ENCODE peak calls at places on chromosomes 12 and 14, in four cellular contexts. P is IMR-90, R is K562, O is GM12878. G is an unnamed sample. For H3K4me1, the result is how much of the 10 kb centered on the place peaks cover.

GRCh38 chr14:29222671-29223268 is 456.2 kb downstream of the FOXG1 start:
- DNase-seq in P (peak), O (no peak), R (peak), G (peak)

GRCh38 chr12:13404631-13405473 is 208.3 kb downstream of the EMP1 start:
- DNase-seq in O (no peak), P (no peak), R (no peak), G (no peak)

GRCh38 chr12:43332977-43333649 is 218.9 kb downstream of the ADAMTS20 start:
- DNase-seq in P (peak), R (no peak), O (no peak), G (peak)

GRCh38 chr12:94260717-94261116 is 112.3 kb downstream of the PLXNC1 start:
- DNase-seq in P (no peak), O (no peak), R (no peak), G (no peak)

GRCh38 chr12:128367961-128368360 is 101.0 kb downstream of the TMEM132C start:
- DNase-seq in O (no peak), R (no peak), P (no peak), G (no peak)

GRCh38 chr14:75531660-75532317 is 9.5 kb downstream of the BATF start:
- DNase-seq in R (no peak), O (no peak), P (no peak), G (no peak)

GRCh38 chr14:68612049-68612448 is 180.8 kb downstream of the ZFP36L1 start:
- DNase-seq in P (peak), R (no peak), O (no peak), G (no peak)

GRCh38 chr12:32615441-32615840 is 63.7 kb upstream of the DNM1L start:
- DNase-seq in R (no peak), O (no peak), P (no peak), G (no peak)

GRCh38 chr12:89856431-89856830 is 147.8 kb upstream of the ATP2B1 start:
- DNase-seq in O (peak), P (peak), R (peak), G (peak)

GRCh38 chr14:67735361-67735921 is 33.8 kb downstream of the RDH12 start:
- DNase-seq in P (no peak), O (no peak), R (no peak), G (peak)

GRCh38 chr14:71985538-71986234 is 53.5 kb downstream of the RGS6 start:
- DNase-seq in P (no peak), R (no peak), O (no peak), G (no peak)
- TF ChIP-seq FOS in P (no peak), R (no peak), O (no peak), G (no peak)

DNA sequence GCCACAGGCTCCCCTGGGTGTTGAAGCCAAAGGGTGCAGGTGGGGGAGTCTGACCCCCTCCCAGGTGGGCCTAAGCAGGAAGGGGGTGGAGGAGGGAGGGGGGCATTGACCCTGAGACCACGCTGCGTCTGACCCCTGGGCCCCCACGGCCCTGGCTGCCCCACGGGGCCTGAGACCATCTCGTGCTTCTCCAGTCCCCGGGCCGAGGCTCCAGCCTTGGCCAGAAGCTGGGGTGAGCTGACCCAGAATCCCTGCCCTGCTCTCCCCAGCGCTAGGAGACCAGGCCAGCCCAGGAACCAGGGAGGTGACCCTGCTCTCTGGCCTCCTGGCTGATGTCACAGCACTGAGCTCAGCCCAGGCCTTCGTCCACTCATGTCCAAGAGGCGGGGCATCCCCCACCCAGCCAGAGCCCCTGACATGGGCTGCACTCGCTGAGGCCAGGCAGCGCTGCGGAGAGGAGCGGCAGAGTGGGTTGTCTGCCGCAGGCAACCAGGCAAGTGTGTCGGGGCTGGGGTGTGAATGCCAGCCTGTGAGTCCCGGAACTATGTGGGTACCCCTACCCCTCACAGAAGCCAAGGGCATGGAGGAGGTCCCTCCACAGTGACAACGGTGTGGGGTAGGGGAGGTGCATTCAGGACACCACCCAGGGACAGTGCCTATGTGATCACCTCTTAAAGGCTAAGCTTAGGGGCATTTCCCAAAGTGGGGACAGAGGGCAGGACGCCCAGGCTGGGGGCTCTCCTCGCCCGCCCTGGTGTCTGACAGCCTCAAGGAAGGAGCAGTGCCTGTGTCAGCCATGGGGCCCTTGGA is 6.3 kb downstream of the TRMT61A start:
- DNase-seq in O (no peak), R (no peak), P (no peak), G (no peak)
- H3K4me1 ChIP-seq in O (under half), R (under half), P (under half), G (under half)

DNA sequence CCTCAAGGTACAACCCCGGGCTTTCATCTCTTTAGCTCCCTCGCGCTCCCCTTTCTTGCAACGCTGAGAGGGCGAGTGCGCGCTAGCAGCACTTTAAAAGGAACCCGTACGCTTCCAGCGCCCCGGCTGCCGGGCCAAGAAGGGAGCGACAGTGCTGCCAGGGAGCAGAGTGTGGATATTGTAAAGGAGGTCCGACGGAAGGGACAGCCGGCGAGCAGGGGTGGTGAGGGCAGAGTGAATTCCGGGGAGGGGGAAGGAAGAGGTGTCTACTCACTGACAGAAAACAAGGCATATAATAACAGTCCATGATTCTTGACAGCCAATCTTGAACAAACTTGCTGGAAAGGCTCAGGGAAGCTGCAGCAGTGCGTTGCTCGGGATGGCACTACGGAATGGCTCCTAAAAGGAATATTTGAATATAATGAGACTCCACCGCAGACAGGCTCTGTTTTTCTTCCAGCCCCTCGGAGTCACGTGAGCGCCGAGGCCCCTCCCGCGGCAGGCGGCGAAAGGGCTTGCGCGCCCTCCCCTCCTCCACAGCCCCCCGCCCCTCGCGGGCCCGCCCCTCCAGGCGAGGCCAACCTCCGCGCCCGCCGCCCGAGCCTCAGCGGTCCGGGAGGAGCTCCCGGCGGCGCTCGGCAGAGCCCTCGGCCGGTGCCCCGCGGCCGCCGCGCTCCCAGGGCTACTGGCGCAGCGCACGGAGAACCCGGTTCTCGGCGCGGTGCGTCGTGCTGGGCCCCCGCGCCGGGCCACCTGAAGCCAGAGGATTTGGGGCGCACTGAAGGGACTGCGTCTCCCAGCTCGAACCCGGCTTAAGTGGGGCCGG is 3.4 kb downstream of the BMP4 start:
- DNase-seq in P (peak), O (no peak), R (peak), G (peak)
- TF ChIP-seq POLR2A in P (no peak), O (peak), R (no peak), G (peak)

GRCh38 chr14:89615421-89615820 is 198.4 kb upstream of the FOXN3 start:
- DNase-seq in R (no peak), O (no peak), P (no peak), G (peak)

GRCh38 chr14:89617142-89617460 is 200.1 kb upstream of the FOXN3 start:
- DNase-seq in O (no peak), P (no peak), R (no peak), G (no peak)

GRCh38 chr14:89617471-89618291 is 200.6 kb upstream of the FOXN3 start:
- DNase-seq in P (peak), O (no peak), R (no peak), G (peak)

GRCh38 chr14:89618309-89618708 is 201.3 kb upstream of the FOXN3 start:
- DNase-seq in O (no peak), P (no peak), R (no peak), G (peak)

GRCh38 chr14:89616425-89617141 is 199.6 kb upstream of the FOXN3 start:
- DNase-seq in O (no peak), R (no peak), P (peak), G (peak)
- TF ChIP-seq FOS in O (no peak), R (no peak), P (no peak), G (no peak)

DNA sequence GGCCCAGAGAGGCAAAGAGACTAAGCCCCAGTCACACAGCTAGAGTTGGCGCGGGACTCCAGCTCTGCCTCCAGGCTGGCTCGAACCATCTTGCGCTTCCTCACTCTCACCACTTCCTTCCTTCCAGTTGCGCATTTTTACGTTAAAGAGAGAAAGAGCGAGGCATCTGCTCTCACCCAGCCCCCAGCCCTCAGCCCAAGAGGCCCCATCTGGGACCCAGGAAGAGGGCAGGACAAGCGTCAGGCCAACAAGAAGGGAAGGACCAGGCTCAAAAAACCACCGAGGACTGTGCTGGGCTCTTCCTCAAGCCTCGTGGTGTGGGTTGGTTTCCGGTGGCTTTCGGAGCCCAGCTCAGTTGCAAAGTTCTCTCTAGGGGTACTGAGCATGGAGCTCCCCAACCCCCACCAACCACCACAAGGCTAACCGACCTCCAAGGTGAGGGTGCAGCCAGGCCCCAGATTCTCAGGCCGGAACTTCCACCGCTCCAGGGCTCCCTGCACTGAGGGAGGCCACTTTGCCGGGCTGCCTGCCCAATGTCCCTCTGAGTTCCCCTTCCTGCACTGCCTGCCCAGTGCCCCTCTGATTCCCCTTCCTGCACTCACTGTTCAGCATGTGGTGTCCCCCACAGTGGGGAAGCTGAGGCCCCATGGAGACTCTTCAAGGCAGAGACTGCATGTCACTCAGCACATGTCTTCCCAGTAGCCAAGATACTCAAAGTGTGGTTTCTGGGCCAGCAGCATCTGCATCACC is 35.9 kb downstream of the TESC start:
- DNase-seq in P (no peak), O (peak), R (no peak), G (no peak)
- H3K4me1 ChIP-seq in P (under half), O (under half), R (under half), G (under half)

DNA sequence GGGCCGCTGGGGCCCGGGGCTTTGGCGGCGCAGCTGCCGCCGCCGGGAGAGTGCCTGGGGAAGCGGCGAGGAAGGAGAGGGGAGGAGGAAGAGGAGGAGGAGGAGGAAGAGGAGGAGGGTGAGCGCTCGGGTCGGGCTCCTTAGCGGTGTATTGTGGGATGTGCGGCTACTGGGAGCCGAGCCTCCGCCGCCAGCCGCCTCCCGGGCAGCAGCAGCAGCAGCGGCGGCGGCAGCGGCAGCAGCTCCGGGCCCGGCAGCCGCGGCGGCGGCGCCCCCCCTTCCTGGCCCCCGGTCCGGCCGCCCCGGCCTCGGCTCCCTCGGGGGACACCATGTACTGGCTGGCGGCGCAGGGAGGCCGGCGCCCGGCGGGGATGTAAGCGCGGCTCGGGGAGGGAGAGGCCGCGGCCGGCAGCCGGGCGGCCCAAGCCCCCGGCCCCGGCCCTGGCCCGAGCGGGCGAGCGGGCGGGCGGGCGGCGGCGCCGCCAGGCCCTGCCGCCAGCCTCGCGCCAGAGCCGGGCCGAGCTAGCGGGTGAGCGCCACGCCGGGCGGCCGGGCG is at the start of gene SETD1B:
- DNase-seq in O (no peak), P (peak), R (peak), G (peak)
- TF ChIP-seq POLR2A in O (no peak), P (no peak), R (no peak), G (peak)

DNA sequence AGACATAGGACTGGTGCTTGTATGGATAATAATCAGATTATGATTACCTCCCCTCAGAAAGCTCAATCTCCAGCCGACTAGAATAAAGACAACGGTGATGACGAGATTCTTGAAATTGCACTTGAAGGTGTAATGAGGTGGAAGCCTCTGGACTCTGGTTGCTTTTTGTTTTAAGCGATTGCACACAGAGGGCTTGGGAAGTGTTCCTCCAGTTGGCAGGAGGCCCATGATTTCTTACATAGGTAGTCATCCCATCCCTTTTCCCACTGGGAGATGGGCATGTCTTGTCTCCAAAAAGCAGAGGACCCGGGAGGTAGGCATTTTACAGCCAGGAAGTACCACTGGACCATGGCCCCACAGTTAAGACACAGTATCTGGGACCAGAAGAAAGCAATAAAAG is 165.7 kb upstream of the FKBP4 start:
- DNase-seq in R (no peak), P (no peak), O (no peak), G (no peak)
- TF ChIP-seq FOS in R (no peak), P (no peak), O (no peak), G (no peak)

G was measured in endothelial cell of umbilical vein.